ENCODE peak calls at places on chromosomes 4 and X, in ten cellular contexts. L is stimulated activated CD8-positive, alpha-beta memory T cell treated with anti-CD3 and anti-CD28 coated beads, Interleukin-7, amount 100 ng/mL, for 1 hour; U is right cardiac atrium; W is heart left ventricle; K is neural crest cell; I is anterior cingulate cortex; Y is CD8-positive, alpha-beta T cell; O is stimulated activated CD4-positive, alpha-beta T cell treated with anti-CD3 and anti-CD28 coated beads, Interleukin-12 subunit alpha, Interleukin-12 subunit beta, amount 100 ng/mL, for 4 hours; M is sciatic nerve; G is brain microvascular endothelial cell. B is an unnamed sample.

GRCh38 chr4:166594326-166594946 is 639.9 kb downstream of the SPOCK3 start:
- DNase-seq in U (no peak), L (no peak), G (peak; percentile 49), I (no peak), O (no peak), W (no peak), M (no peak), Y (no peak), K (peak; percentile 23), B (peak; percentile 29)

GRCh38 chr4:56261027-56261426 is 126.3 kb downstream of the AASDH start:
- DNase-seq in K (no peak), Y (no peak), L (no peak), W (no peak), O (peak; percentile 38), I (peak; percentile 12), U (no peak), M (no peak), G (no peak), B (no peak)

GRCh38 chr4:124431663-124432192 is 280.8 kb downstream of the ANKRD50 start:
- DNase-seq in M (no peak), L (no peak), W (no peak), U (no peak), K (no peak), O (no peak), Y (no peak), I (no peak), G (no peak), B (no peak)

GRCh38 chr4:33625762-33626161 is 2618.6 kb downstream of the ARAP2 start:
- DNase-seq in Y (no peak), W (no peak), U (no peak), O (no peak), K (no peak), G (no peak), M (no peak), L (no peak), I (no peak), B (no peak)

GRCh38 chr4:154854362-154854761 is 73.3 kb downstream of the RBM46 start:
- DNase-seq in I (no peak), O (no peak), K (no peak), M (no peak), L (no peak), W (no peak), Y (no peak), G (no peak), U (no peak), B (no peak)

GRCh38 chr4:154714339-154715040 is 29.3 kb upstream of the LRAT start:
- DNase-seq in K (no peak), Y (no peak), O (no peak), L (no peak), I (no peak), W (no peak), U (no peak), M (no peak), G (no peak), B (peak; percentile 4)

GRCh38 chrX:25523574-25523973 is 507.8 kb upstream of the ARX start:
- DNase-seq in Y (no peak), G (peak; percentile 25), L (no peak), I (peak; percentile 4), W (no peak), U (no peak), M (no peak), O (no peak), K (peak; percentile 15), B (no peak)

GRCh38 chr4:83212041-83212851 is 72.4 kb downstream of the COQ2 start:
- DNase-seq in L (peak; percentile 23), W (no peak), Y (peak; percentile 31), K (no peak), M (no peak), G (no peak), I (no peak), O (no peak), U (no peak), B (no peak)

GRCh38 chrX:4382273-4382672 is 668.8 kb upstream of the PRKX start:
- DNase-seq in M (no peak), W (no peak), G (no peak), U (no peak), K (no peak), I (no peak), O (no peak), L (no peak), Y (no peak), B (no peak)

B was measured in retinal pigment epithelial cell.